ENCODE peak calls at places on chromosome 4, in seven cellular contexts. F is Caco-2, T is heart left ventricle, L is fibroblast of mammary gland, R is HCT116, X is Peyer's patch, S is left lung. C is an unnamed sample.

GRCh38 chr4:65893311-65893710 is 223.0 kb upstream of the EPHA5 start:
- DNase-seq in S (no peak), F (no peak), T (no peak), L (no peak), X (no peak), R (no peak), C (no peak)

GRCh38 chr4:25654971-25655963 is at the start of gene SLC34A2:
- DNase-seq in F (peak; percentile 87), S (peak; percentile 90), T (no peak), R (no peak), L (no peak), X (peak; percentile 65), C (no peak)

GRCh38 chr4:89837385-89837995 is 529 bp upstream of the SNCA start:
- DNase-seq in L (peak; percentile 18), X (peak; percentile 50), T (no peak), R (no peak), F (no peak), S (peak; percentile 79), C (no peak)

GRCh38 chr4:72604324-72604723 is 35.3 kb upstream of the ADAMTS3 start:
- DNase-seq in R (no peak), X (no peak), F (no peak), L (peak; percentile 85), T (no peak), S (no peak), C (no peak)

GRCh38 chr4:73853246-73853704 is at the start of gene PF4V1:
- DNase-seq in T (no peak), R (no peak), F (no peak), L (peak; percentile 43), S (peak; percentile 85), X (peak; percentile 58), C (no peak)

GRCh38 chr4:48898733-48899431 is 7.7 kb downstream of the OCIAD2 start:
- DNase-seq in T (no peak), S (no peak), L (peak; percentile 19), R (no peak), F (no peak), X (no peak), C (no peak)

GRCh38 chr4:55876387-55876786 is 22.9 kb downstream of the EXOC1 start:
- DNase-seq in F (no peak), R (no peak), T (no peak), L (no peak), S (no peak), X (no peak), C (no peak)

GRCh38 chr4:107453231-107453630 is 266.8 kb downstream of the PAPSS1 start:
- DNase-seq in T (no peak), R (no peak), F (no peak), L (no peak), S (no peak), X (no peak), C (no peak)

GRCh38 chr4:75995727-75996126 is 5.0 kb upstream of the SDAD1 start:
- DNase-seq in R (peak; percentile 42), S (no peak), X (no peak), T (no peak), L (peak; percentile 66), F (peak; percentile 49), C (no peak)

GRCh38 chr4:128917781-128918180 is 108.3 kb downstream of the JADE1 start:
- DNase-seq in X (no peak), T (no peak), L (no peak), S (no peak), R (no peak), F (no peak), C (no peak)

GRCh38 chr4:2384245-2384644 is 34.2 kb downstream of the ZFYVE28 start:
- DNase-seq in T (no peak), R (no peak), F (no peak), L (no peak), S (no peak), X (no peak), C (no peak)

GRCh38 chr4:159141193-159141592 is 38.3 kb downstream of the RAPGEF2 start:
- DNase-seq in X (no peak), R (no peak), T (no peak), S (no peak), F (no peak), L (peak; percentile 60), C (no peak)

GRCh38 chr4:184599492-184600135 is 49.6 kb downstream of the CASP3 start:
- DNase-seq in S (no peak), L (peak; percentile 84), F (no peak), R (no peak), T (no peak), X (no peak), C (no peak)

GRCh38 chr4:169407217-169407845 is 136.6 kb upstream of the SH3RF1 start:
- DNase-seq in F (no peak), R (no peak), S (no peak), L (no peak), X (no peak), T (peak; percentile 42), C (no peak)

GRCh38 chr4:156779774-156780173 is 191.8 kb downstream of the PDGFC start:
- DNase-seq in T (no peak), S (no peak), R (peak; percentile 52), L (peak; percentile 93), X (no peak), F (no peak), C (no peak)

GRCh38 chr4:158314756-158315487 is 104.6 kb downstream of the TMEM144 start:
- DNase-seq in L (peak; percentile 98), F (no peak), T (no peak), R (no peak), S (no peak), X (no peak), C (no peak)

GRCh38 chr4:47374477-47374876 is 89.0 kb downstream of the COMMD8 start:
- DNase-seq in X (no peak), F (no peak), S (no peak), R (no peak), L (peak; percentile 15), T (no peak), C (no peak)

GRCh38 chr4:62288803-62289541 is 1088.8 kb downstream of the ADGRL3 start:
- DNase-seq in S (no peak), R (no peak), L (no peak), T (no peak), F (no peak), X (no peak), C (no peak)

GRCh38 chr4:16745009-16745408 is 153.4 kb downstream of the LDB2 start:
- DNase-seq in S (no peak), T (no peak), R (no peak), L (peak; percentile 90), F (no peak), X (no peak), C (no peak)

GRCh38 chr4:40763228-40763716 is 13.5 kb downstream of the NSUN7 start:
- DNase-seq in R (peak; percentile 15), S (no peak), T (no peak), F (peak; percentile 22), L (peak; percentile 47), X (no peak), C (no peak)

GRCh38 chr4:93710847-93711430 is 117.6 kb upstream of the ATOH1 start:
- DNase-seq in R (no peak), X (no peak), S (no peak), L (no peak), F (no peak), T (no peak), C (no peak)

GRCh38 chr4:8198206-8198905 is 734 bp upstream of the SH3TC1 start:
- DNase-seq in T (no peak), L (no peak), R (no peak), S (peak; percentile 79), F (no peak), X (no peak), C (no peak)

GRCh38 chr4:166143227-166143626 is 270.2 kb downstream of the TLL1 start:
- DNase-seq in S (no peak), R (no peak), L (peak; percentile 11), F (no peak), T (no peak), X (no peak), C (no peak)

GRCh38 chr4:151850751-151851150 is 89.9 kb upstream of the GATB start:
- DNase-seq in F (no peak), S (no peak), L (peak; percentile 89), X (no peak), T (no peak), R (no peak), C (no peak)
- H3K4me3 ChIP-seq in F (no peak overlapping the region), S (no peak overlapping the region), L (no peak overlapping the region), X (no peak overlapping the region), T (no peak overlapping the region), R (no peak overlapping the region), C (no peak overlapping the region)

GRCh38 chr4:139651282-139652194 is 14.1 kb upstream of the MGST2 start:
- DNase-seq in S (no peak), F (peak; percentile 75), R (peak; percentile 77), T (peak; percentile 82), L (peak; percentile 82), X (peak; percentile 78), C (no peak)

GRCh38 chr4:139658185-139658584 is 7.4 kb upstream of the MGST2 start:
- DNase-seq in L (no peak), X (no peak), F (no peak), T (no peak), R (no peak), S (no peak), C (no peak)

GRCh38 chr4:139656614-139657486 is 8.8 kb upstream of the MGST2 start:
- DNase-seq in F (peak; percentile 83), T (peak; percentile 46), R (peak; percentile 74), S (no peak), X (peak; percentile 56), L (peak; percentile 79), C (no peak)

GRCh38 chr4:139654516-139654915 is 11.1 kb upstream of the MGST2 start:
- DNase-seq in R (no peak), X (no peak), L (no peak), T (no peak), S (no peak), F (no peak), C (no peak)

GRCh38 chr4:139655116-139655515 is 10.5 kb upstream of the MGST2 start:
- DNase-seq in X (no peak), R (no peak), S (no peak), L (peak; percentile 62), F (peak; percentile 61), T (no peak), C (peak; percentile 42)
- TF ChIP-seq CTCF in X (peak; percentile 37), R (peak; percentile 31), S (peak; percentile 27), L (peak; percentile 48), F (peak; percentile 51), T (no peak), C (peak; percentile 68)

GRCh38 chr4:88275516-88275915 is 8.8 kb downstream of the PPM1K start:
- DNase-seq in L (peak; percentile 30), X (no peak), S (no peak), R (no peak), T (no peak), F (no peak), C (no peak)
- H3K4me3 ChIP-seq in L (no peak overlapping the region), X (no peak overlapping the region), S (no peak overlapping the region), R (no peak overlapping the region), T (no peak overlapping the region), F (no peak overlapping the region), C (no peak overlapping the region)

GRCh38 chr4:78907638-78908037 is 31.6 kb downstream of the PAQR3 start:
- DNase-seq in T (no peak), X (no peak), S (no peak), F (no peak), R (no peak), L (no peak), C (no peak)
- TF ChIP-seq CTCF in T (no peak), X (no peak), S (no peak), F (no peak), R (no peak), L (no peak), C (no peak)

GRCh38 chr4:38105475-38105874 is 145.3 kb downstream of the PTTG2 start:
- DNase-seq in R (no peak), L (no peak), F (no peak), X (no peak), S (no peak), T (no peak), C (no peak)
- H3K4me3 ChIP-seq in R (no peak overlapping the region), L (no peak overlapping the region), F (no peak overlapping the region), X (no peak overlapping the region), S (no peak overlapping the region), T (no peak overlapping the region), C (no peak overlapping the region)

C was measured in LNCaP clone FGC.